ENCODE peak calls at places on chromosomes 11 and 22, in six cellular contexts. F is AG04450, O is foreskin fibroblast, D is K562, N is HCT116, L is kidney epithelial cell. T is an unnamed sample.
A peak's percentile ranks its signal among the peaks of the same experiment; 100 is the strongest.

GRCh38 chr11:8250981-8251620 is 12.6 kb downstream of the LMO1 start:
- DNase-seq in L (no peak), N (no peak), O (no peak), D (no peak), F (no peak), T (no peak)

GRCh38 chr11:45141171-45141570 is 5.3 kb upstream of the PRDM11 start:
- DNase-seq in O (no peak), L (no peak), D (no peak), N (no peak), F (no peak), T (no peak)

GRCh38 chr22:39611360-39611759 is 40.8 kb downstream of the CACNA1I start:
- DNase-seq in D (no peak), F (no peak), N (no peak), O (no peak), L (no peak), T (no peak)

GRCh38 chr11:80718611-80719291 is 1277.9 kb upstream of the TENM4 start:
- DNase-seq in N (no peak), O (no peak), L (no peak), D (no peak), F (no peak), T (no peak)

GRCh38 chr11:118636569-118637290 is 29.3 kb downstream of the PHLDB1 start:
- DNase-seq in D (no peak), N (no peak), O (peak; percentile 69), F (no peak), L (no peak), T (no peak)

GRCh38 chr11:28773606-28774005 is 665.4 kb downstream of the METTL15 start:
- DNase-seq in D (no peak), N (no peak), O (no peak), L (no peak), F (no peak), T (no peak)

GRCh38 chr11:34502949-34503348 is 10.6 kb downstream of the ELF5 start:
- DNase-seq in N (no peak), L (no peak), O (peak; percentile 21), F (no peak), D (no peak), T (no peak)

GRCh38 chr11:124793466-124794278 is 6.5 kb downstream of the MSANTD2 start:
- DNase-seq in D (peak; percentile 64), N (peak; percentile 43), L (no peak), F (no peak), O (peak; percentile 69), T (peak; percentile 22)

GRCh38 chr11:17413414-17414316 is 25.2 kb upstream of the KCNJ11 start:
- DNase-seq in F (no peak), L (no peak), N (no peak), O (no peak), D (no peak), T (no peak)

GRCh38 chr11:2533642-2534115 is 88.9 kb downstream of the KCNQ1 start:
- DNase-seq in F (peak; percentile 86), N (peak; percentile 63), D (peak; percentile 80), O (peak; percentile 96), L (peak; percentile 77), T (peak; percentile 5)

GRCh38 chr11:31799036-31799793 is 11.9 kb downstream of the PAX6 start:
- DNase-seq in D (no peak), L (no peak), N (no peak), O (no peak), F (no peak), T (no peak)

GRCh38 chr22:41401781-41402648 is 20.3 kb downstream of the TEF start:
- DNase-seq in F (peak; percentile 71), N (no peak), D (no peak), O (peak; percentile 98), L (no peak), T (peak; percentile 70)

GRCh38 chr22:27627444-27627833 is 174.1 kb downstream of the MN1 start:
- DNase-seq in O (no peak), F (no peak), N (peak; percentile 44), L (no peak), D (peak; percentile 42), T (no peak)
- TF ChIP-seq CTCF in O (peak; percentile 9), F (peak; percentile 24), N (no peak), L (no peak), D (peak; percentile 49), T (peak; percentile 29)

GRCh38 chr11:95977534-95978174 is 53.7 kb upstream of the MTMR2 start:
- DNase-seq in N (no peak), L (peak; percentile 28), F (no peak), D (no peak), O (peak; percentile 46), T (no peak)
- H3K4me3 ChIP-seq in N (no peak overlapping the region), L (no peak overlapping the region), F (no peak overlapping the region), D (no peak overlapping the region), O (no peak overlapping the region), T (no peak overlapping the region)

DNA sequence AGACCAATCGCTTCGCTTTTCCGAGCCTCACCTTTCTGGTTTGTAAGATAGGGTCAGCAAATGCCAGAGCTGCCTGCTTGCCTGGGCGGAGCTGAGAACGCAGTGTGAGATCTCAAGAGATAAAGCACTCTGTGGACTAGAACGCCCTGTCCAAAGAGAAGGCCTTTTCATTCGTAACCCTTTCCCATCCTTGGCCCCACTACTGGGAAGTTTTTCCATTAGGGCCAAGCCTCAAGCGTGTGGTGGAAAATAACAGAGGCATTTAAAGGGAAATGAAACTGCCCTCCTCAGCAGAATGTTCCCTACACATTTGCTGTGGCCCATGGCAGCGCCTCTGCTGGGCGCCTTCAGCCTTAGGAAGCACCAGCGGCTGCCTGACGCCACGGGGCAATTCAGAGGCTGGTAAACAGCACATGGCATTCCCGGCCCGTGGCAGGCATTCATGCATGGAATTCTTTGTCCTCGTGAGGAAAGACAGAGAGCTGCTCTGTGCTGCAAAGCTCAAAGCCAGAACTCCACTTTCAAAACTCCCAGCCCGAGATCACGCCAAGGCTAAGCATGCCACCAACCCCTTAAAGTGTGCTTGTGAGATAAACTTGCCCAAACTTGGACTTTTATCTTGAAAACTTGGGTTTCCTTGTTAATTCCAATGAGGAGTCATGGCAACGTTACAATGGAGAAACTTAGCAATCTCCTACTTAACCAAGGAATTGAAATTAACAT is 38.1 kb downstream of the AHNAK start:
- DNase-seq in F (no peak), D (peak; percentile 50), N (peak; percentile 39), L (peak; percentile 70), O (peak; percentile 84), T (peak; percentile 68)
- TF ChIP-seq CTCF in F (peak; percentile 48), D (peak; percentile 61), N (no peak), L (peak; percentile 76), O (peak; percentile 49), T (peak; percentile 52)

GRCh38 chr22:38086942-38087341 is 3.0 kb upstream of the SLC16A8 start:
- DNase-seq in F (no peak), L (no peak), D (no peak), O (no peak), N (no peak), T (no peak)
- H3K4me3 ChIP-seq in F (no peak overlapping the region), L (no peak overlapping the region), D (no peak overlapping the region), O (no peak overlapping the region), N (no peak overlapping the region), T (no peak overlapping the region)

GRCh38 chr11:47270331-47271271 is 668 bp downstream of the MADD start:
- DNase-seq in N (no peak), L (no peak), O (peak; percentile 64), F (no peak), D (peak; percentile 60), T (peak; percentile 42)
- TF ChIP-seq CTCF in N (peak; percentile 26), L (no peak), O (no peak), F (peak; percentile 33), D (peak; percentile 29), T (peak; percentile 7)

GRCh38 chr22:46287873-46288751 is 8.6 kb upstream of the GTSE1 start:
- DNase-seq in O (no peak), D (no peak), L (no peak), N (no peak), F (no peak), T (no peak)
- H3K4me3 ChIP-seq in O (no peak overlapping the region), D (no peak overlapping the region), L (no peak overlapping the region), N (no peak overlapping the region), F (no peak overlapping the region), T (no peak overlapping the region)

GRCh38 chr22:25199726-25200520 is at the start of gene CRYBB3:
- DNase-seq in L (no peak), N (no peak), F (no peak), D (no peak), O (no peak), T (no peak)

GRCh38 chr22:25193548-25193947 is 6.1 kb upstream of the CRYBB3 start:
- DNase-seq in O (no peak), N (no peak), L (no peak), D (no peak), F (no peak), T (no peak)

GRCh38 chr22:25197335-25197734 is 2.3 kb upstream of the CRYBB3 start:
- DNase-seq in F (no peak), O (no peak), N (no peak), L (no peak), D (no peak), T (no peak)

GRCh38 chr22:25193130-25193529 is 6.5 kb upstream of the CRYBB3 start:
- DNase-seq in D (no peak), L (no peak), F (no peak), N (no peak), O (no peak), T (no peak)

GRCh38 chr22:25196326-25196725 is 3.3 kb upstream of the CRYBB3 start:
- DNase-seq in N (no peak), O (no peak), D (no peak), L (no peak), F (no peak), T (no peak)
- TF ChIP-seq CTCF in N (no peak), O (no peak), D (no peak), L (no peak), F (no peak), T (no peak)

GRCh38 chr22:24951942-24952836 is at the start of gene KIAA1671:
- DNase-seq in F (no peak), D (peak; percentile 92), L (no peak), N (peak; percentile 53), O (peak; percentile 78), T (peak; percentile 93)

GRCh38 chr22:24954114-24954463 is 1.6 kb downstream of the KIAA1671 start:
- DNase-seq in N (no peak), F (no peak), D (no peak), L (no peak), O (no peak), T (no peak)

GRCh38 chr22:24954856-24955255 is 2.3 kb downstream of the KIAA1671 start:
- DNase-seq in O (no peak), F (no peak), D (no peak), L (no peak), N (no peak), T (no peak)

GRCh38 chr22:24952837-24953293 is 349 bp downstream of the KIAA1671 start:
- DNase-seq in L (no peak), F (no peak), D (no peak), O (peak; percentile 52), N (peak; percentile 31), T (peak; percentile 58)

GRCh38 chr22:24953294-24954113 is 988 bp downstream of the KIAA1671 start:
- DNase-seq in F (no peak), D (no peak), L (no peak), N (no peak), O (no peak), T (peak; percentile 31)
- H3K4me3 ChIP-seq in F (no peak overlapping the region), D (no peak overlapping the region), L (peak overlapping the region; percentile 77), N (peak overlapping the region; percentile 86), O (peak overlapping the region; percentile 49), T (peak overlapping the region; percentile 92)

T was measured in BE2C.